ENCODE peak calls at places on chromosomes 13 and 19, in four cellular contexts. M, F, N and V are unnamed samples.

GRCh38 chr19:49512970-49513745 is 697 bp downstream of the FCGRT start:
- DNase-seq in M (peak), F (no peak), N (no peak), V (no peak)

GRCh38 chr13:99386911-99387788 is 80.0 kb upstream of the GPR183 start:
- DNase-seq in M (peak), F (no peak), N (no peak), V (no peak)

GRCh38 chr13:42947925-42948324 is 44.1 kb downstream of the EPSTI1 start:
- DNase-seq in M (no peak), F (no peak), N (no peak), V (no peak)

GRCh38 chr19:46101293-46101692 is 23.2 kb downstream of the IGFL3 start:
- DNase-seq in M (no peak), F (no peak), N (no peak), V (no peak)

GRCh38 chr19:4830768-4831265 is 695 bp downstream of the TICAM1 start:
- DNase-seq in M (no peak), F (no peak), N (no peak), V (no peak)

GRCh38 chr13:100274942-100275506 is 186.1 kb downstream of the PCCA start:
- DNase-seq in M (no peak), F (no peak), N (peak), V (no peak)

GRCh38 chr19:6644796-6645195 is 25.2 kb downstream of the TNFSF14 start:
- DNase-seq in M (no peak), F (no peak), N (no peak), V (no peak)

GRCh38 chr19:6103217-6103644 is 7.1 kb downstream of the RFX2 start:
- DNase-seq in M (peak), F (peak), N (peak), V (peak)

GRCh38 chr13:83780201-83780600 is 102.1 kb downstream of the SLITRK1 start:
- DNase-seq in M (no peak), F (no peak), N (no peak), V (peak)

GRCh38 chr13:100382787-100383186 is 205.8 kb downstream of the GGACT start:
- DNase-seq in M (no peak), F (no peak), N (no peak), V (peak)

GRCh38 chr13:20991741-20992520 is 69.5 kb downstream of the LATS2 start:
- DNase-seq in M (no peak), F (no peak), N (no peak), V (no peak)

GRCh38 chr19:48890551-48890950 is 8.0 kb downstream of the TULP2 start:
- DNase-seq in M (no peak), F (no peak), N (no peak), V (no peak)

GRCh38 chr13:98384739-98385138 is 192.2 kb downstream of the STK24 start:
- DNase-seq in M (no peak), F (no peak), N (peak), V (peak)

GRCh38 chr13:102399791-102400618 is 1.8 kb downstream of the FGF14 start:
- DNase-seq in M (peak), F (no peak), N (no peak), V (peak)

GRCh38 chr13:51556740-51557139 is 27.5 kb upstream of the WDFY2 start:
- DNase-seq in M (no peak), F (no peak), N (no peak), V (no peak)

GRCh38 chr13:64505511-64505910 is 2724.6 kb downstream of the PCDH9 start:
- DNase-seq in M (no peak), F (no peak), N (no peak), V (peak)

GRCh38 chr13:102999498-102999897 is 66.7 kb downstream of the SLC10A2 start:
- DNase-seq in M (no peak), F (no peak), N (no peak), V (no peak)

GRCh38 chr19:29677001-29677781 is 11.9 kb downstream of the PLEKHF1 start:
- DNase-seq in M (peak), F (no peak), N (no peak), V (no peak)

GRCh38 chr13:22848539-22849052 is 332.2 kb upstream of the SGCG start:
- DNase-seq in M (peak), F (no peak), N (no peak), V (no peak)

GRCh38 chr19:34904846-34905527 is 21.7 kb upstream of the ZNF30 start:
- DNase-seq in M (no peak), F (no peak), N (no peak), V (no peak)

DNA sequence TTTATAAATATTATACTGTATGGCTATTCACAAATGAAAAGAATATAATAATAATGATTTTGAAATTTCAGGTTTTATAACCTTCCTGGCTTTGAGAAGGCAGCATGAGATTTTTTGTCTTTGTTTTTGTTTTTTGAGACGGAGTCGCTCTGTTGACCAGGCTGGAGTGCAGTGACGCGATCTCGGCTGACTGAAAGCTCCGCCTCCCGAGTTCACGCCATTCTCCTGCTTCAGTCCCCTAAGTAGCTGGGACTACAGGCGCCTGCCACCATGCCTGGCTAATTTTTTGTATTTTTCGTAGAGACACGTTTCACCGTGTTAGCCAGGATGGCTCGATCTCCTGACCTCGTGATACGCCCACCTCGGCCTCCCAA is 64.1 kb downstream of the ZNF429 start:
- DNase-seq in M (no peak), F (no peak), N (no peak), V (no peak)
- H3K4me3 ChIP-seq in M (peak), F (peak), N (no peak), V (no peak)

GRCh38 chr19:41646589-41647204 is 19.8 kb upstream of the CEACAM4 start:
- DNase-seq in M (no peak), F (no peak), N (no peak), V (peak)
- TF ChIP-seq CTCF in M (no peak), F (no peak), N (peak), V (peak)

DNA sequence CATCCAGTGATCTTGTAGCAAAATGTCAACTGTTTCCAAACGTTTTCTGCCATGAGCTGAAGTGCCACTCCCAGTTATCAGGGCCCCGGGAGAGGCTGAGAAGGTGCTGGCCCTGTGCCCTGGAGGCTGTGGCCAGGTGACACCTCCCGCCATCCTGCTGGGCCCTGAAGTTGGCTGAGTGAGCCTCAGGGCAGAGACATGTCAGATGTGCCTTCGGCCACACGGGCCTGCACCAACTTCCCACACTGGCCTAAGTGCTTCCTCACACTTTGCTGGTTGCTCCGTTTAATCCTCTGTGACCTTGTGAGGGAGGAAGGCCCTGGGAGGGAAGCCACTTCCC is 4.8 kb downstream of the ADPRHL1 start:
- DNase-seq in M (peak), F (no peak), N (no peak), V (no peak)
- H3K4me3 ChIP-seq in M (peak), F (no peak), N (no peak), V (peak)

GRCh38 chr19:23686622-23687423 is at the start of gene ZNF675:
- DNase-seq in M (peak), F (peak), N (peak), V (peak)
- TF ChIP-seq CTCF in M (no peak), F (no peak), N (peak), V (peak)

DNA sequence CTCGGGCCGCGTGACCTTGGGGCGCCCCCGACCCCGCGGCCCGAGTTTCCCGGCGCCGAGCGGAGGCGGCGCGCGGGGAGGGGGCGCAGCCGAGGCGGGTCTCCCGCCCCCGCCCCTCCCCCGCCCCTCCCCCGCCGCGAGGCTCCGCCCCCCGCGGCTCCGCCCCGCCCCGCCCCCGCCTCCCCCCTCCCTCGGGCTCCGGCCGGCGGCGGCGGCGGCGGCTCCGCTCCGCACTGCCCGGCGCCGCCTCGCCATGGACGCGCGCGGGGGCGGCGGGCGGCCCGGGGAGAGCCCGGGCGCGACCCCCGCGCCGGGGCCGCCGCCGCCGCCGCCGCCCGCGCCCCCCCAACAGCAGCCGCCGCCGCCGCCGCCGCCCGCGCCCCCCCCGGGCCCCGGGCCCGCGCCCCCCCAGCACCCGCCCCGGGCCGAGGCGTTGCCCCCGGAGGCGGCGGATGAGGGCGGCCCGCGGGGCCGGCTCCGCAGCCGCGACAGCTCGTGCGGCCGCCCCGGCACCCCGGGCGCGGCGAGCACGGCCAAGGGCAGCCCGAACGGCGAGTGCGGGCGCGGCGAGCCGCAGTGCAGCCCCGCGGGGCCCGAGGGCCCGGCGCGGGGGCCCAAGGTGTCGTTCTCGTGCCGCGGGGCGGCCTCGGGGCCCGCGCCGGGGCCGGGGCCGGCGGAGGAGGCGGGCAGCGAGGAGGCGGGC is at the start of gene HCN2:
- DNase-seq in M (no peak), F (no peak), N (no peak), V (no peak)
- H3K4me3 ChIP-seq in M (peak), F (peak), N (peak), V (peak)

DNA sequence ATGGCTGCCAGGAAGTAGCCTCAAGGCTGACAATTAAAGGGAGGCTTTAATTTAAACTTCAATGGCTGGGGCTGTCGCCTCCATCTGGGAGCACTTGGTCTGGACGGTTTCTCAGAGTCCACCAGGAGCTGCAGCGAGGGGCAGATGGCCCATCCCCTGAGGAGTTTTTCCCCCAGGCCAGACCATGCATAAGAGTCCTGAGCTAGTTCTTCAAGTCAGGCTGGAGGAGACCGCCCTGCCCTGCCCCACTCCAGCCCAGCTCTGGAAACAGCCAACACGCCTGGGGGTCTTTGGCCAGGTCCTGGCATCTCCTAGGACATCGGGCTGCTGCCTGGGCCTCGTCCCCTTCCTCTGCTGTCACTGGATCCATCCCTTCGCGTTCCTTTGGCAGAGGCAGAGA is 5.3 kb upstream of the ACTN4 start:
- DNase-seq in M (no peak), F (no peak), N (no peak), V (no peak)
- TF ChIP-seq CTCF in M (no peak), F (no peak), N (no peak), V (no peak)

DNA sequence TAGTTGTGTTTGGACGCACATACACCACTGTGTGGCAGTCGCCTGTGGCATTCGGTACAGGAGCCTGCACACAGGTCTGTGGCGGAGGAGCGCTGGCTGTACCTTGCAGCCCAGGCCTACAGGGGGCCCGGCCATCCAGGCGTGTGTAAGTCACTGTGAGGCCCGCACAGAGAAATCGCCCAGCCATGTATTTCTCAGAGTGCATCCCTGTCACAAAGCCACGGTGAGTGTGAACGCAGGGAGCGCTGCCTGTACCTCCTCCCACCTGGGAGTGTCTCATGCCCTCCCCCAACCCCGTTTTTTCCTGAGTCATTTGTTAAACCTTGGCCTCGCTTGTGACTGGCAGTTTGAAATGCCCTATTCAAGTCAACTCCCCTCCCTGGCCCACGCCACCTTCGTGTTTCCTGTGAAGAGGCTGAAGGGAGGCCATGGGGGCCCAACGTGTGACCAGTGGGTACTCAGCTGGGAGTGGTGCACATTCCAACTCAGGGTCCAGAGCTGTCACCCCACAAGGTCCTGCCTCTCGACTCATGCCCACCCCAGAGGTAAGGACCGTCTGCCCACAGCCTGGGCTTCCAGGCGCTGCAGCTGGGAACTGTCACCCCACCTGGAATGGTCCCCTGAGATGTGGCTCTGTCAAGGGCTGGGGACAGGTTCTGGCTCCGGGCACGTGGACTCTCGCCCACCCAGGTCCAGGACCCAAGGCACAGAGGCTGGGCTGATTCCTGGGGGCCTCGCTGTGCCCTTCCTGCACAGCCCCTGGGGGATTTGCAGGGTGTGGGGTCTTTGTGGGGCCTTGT is 11.6 kb upstream of the RASA3 start:
- DNase-seq in M (peak), F (no peak), N (no peak), V (no peak)
- H3K4me3 ChIP-seq in M (no peak), F (no peak), N (no peak), V (no peak)